ENCODE peak calls at places on chromosomes 1 and 21, in seven cellular contexts. Y is A673, M is NB4, J is AG04450, S is fibroblast of lung, Z is transverse colon, G is lower leg skin. L is an unnamed sample.
A peak's percentile ranks its signal among the peaks of the same experiment; 100 is the strongest.

GRCh38 chr1:229613938-229614337 is 12.0 kb downstream of the TAF5L start:
- DNase-seq in J (no peak), Y (no peak), Z (no peak), S (no peak), M (no peak), G (no peak), L (no peak)

GRCh38 chr1:169914534-169914933 is 20.8 kb upstream of the SCYL3 start:
- DNase-seq in Y (peak; percentile 14), J (no peak), M (no peak), S (peak; percentile 48), Z (no peak), G (no peak), L (peak; percentile 16)

GRCh38 chr1:201430790-201431189 is 9.3 kb upstream of the TNNI1 start:
- DNase-seq in G (no peak), J (no peak), Y (no peak), M (no peak), S (no peak), Z (no peak), L (no peak)

GRCh38 chr21:33230518-33231324 is 983 bp downstream of the IFNAR2 start:
- DNase-seq in Y (peak; percentile 48), G (peak; percentile 20), S (peak; percentile 43), J (no peak), Z (peak; percentile 66), M (peak; percentile 74), L (peak; percentile 50)

GRCh38 chr1:246107516-246108277 is 399.4 kb downstream of the SMYD3 start:
- DNase-seq in Z (no peak), S (peak; percentile 8), G (no peak), Y (peak; percentile 83), M (peak; percentile 39), J (peak; percentile 16), L (peak; percentile 67)

GRCh38 chr1:157147906-157148717 is 9.9 kb upstream of the ETV3 start:
- DNase-seq in Z (no peak), J (no peak), M (peak; percentile 62), G (no peak), Y (peak; percentile 94), S (no peak), L (no peak)

GRCh38 chr1:43844114-43844513 is 89.5 kb upstream of the ARTN start:
- DNase-seq in J (no peak), G (no peak), Z (peak; percentile 58), M (peak; percentile 40), S (peak; percentile 15), Y (no peak), L (no peak)

GRCh38 chr1:111734426-111734825 is 4.8 kb downstream of the INKA2 start:
- DNase-seq in J (no peak), Z (no peak), G (no peak), M (no peak), Y (no peak), S (no peak), L (no peak)

GRCh38 chr1:169309178-169310166 is 58.1 kb downstream of the NME7 start:
- DNase-seq in Y (peak; percentile 45), Z (no peak), S (no peak), G (no peak), J (no peak), M (peak; percentile 26), L (no peak)

GRCh38 chr1:215539803-215540575 is 27.1 kb upstream of the KCTD3 start:
- DNase-seq in J (no peak), Z (peak; percentile 18), M (no peak), Y (no peak), S (peak; percentile 37), G (peak; percentile 22), L (peak; percentile 47)

GRCh38 chr1:81617308-81618027 is 183.3 kb upstream of the ADGRL2 start:
- DNase-seq in M (peak; percentile 34), J (no peak), Z (no peak), S (peak; percentile 45), G (no peak), Y (peak; percentile 22), L (no peak)

GRCh38 chr1:196651079-196651478 is 764 bp upstream of the CFH start:
- DNase-seq in M (no peak), G (no peak), J (no peak), Z (no peak), S (no peak), Y (no peak), L (no peak)

DNA sequence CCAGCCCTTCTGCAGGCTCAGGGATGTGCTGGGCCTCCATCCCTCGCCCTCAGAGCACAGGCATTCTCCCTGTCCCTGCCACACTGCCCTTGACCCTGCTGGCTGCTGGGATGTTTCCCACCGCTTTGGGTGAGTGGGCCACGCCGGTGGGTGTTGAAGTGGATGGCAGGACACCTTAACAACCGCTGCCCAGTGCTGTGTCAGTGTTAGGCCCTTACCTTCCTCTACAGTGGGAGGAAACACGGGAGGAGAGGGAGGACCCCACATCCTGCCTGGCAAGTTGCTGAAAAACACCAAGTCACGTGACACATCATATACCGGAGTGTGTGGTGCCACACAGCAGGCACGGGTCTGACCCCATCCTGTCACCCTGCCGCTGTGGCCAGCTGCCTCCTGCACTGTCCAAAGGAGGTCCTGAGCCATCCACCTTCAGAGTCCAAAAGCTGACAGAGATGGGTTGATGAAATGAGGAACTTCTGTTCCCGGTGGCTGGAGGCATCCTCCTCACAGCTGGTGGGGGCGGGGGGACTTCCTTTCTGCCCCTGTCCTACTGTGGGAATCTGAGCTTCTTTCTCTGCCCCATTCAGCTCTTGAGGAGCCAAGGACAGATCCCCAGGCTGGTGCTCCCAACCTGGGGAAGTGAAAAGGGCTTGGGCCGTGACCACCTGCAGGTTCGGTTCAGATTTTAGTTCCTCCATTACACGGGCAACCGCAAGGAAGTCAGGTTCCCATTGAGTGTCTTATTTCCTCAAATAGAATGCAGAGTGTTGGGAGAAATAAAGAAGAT is 3.2 kb upstream of the THEMIS2 start:
- DNase-seq in M (peak; percentile 82), S (no peak), Y (no peak), G (no peak), Z (peak; percentile 60), J (no peak), L (no peak)
- H3K4me3 ChIP-seq in M (peak overlapping the region; percentile 18), S (no peak overlapping the region), Y (no peak overlapping the region), G (no peak overlapping the region), Z (no peak overlapping the region), J (no peak overlapping the region), L (no peak overlapping the region)

GRCh38 chr1:26945138-26945537 is 15.1 kb downstream of the KDF1 start:
- DNase-seq in S (no peak), Z (no peak), J (no peak), M (no peak), Y (no peak), G (no peak), L (no peak)

GRCh38 chr1:26946270-26946669 is 14.0 kb downstream of the KDF1 start:
- DNase-seq in M (no peak), S (no peak), J (no peak), Y (no peak), Z (no peak), G (no peak), L (no peak)

GRCh38 chr1:26949266-26949925 is 10.9 kb downstream of the KDF1 start:
- DNase-seq in G (no peak), S (no peak), M (no peak), Z (no peak), Y (no peak), J (no peak), L (no peak)

GRCh38 chr1:26942656-26943055 is 17.6 kb downstream of the KDF1 start:
- DNase-seq in Z (no peak), M (no peak), S (no peak), J (no peak), G (no peak), Y (no peak), L (no peak)

DNA sequence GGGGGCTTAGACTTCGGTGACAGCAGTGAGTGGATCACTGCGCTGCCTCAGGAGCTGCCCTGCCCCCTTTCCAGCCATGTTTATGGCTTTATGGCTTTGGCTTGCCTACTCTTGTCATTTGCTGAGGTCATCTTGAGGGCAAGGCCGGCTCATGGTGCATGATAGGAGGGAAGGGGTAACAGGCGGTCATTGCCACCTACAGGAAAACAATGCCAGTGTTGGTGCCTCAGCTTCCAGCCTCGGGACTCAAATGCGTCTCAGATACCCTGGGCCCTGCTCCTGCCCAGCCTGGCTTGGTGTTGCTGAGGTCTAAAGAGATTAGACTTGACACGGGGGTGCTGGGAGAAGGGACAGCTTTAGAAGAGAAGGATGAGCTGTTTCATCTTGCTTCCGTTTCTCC is 14.5 kb downstream of the KDF1 start:
- DNase-seq in M (no peak), G (no peak), Y (no peak), J (no peak), Z (peak; percentile 84), S (no peak), L (no peak)
- TF ChIP-seq CTCF in M (no peak), G (no peak), Y (no peak), J (no peak), Z (no peak), S (no peak), L (no peak)

GRCh38 chr21:21279193-21279901 is 281.1 kb downstream of the NCAM2 start:
- DNase-seq in Y (no peak), Z (no peak), J (no peak), S (no peak), M (no peak), G (no peak), L (no peak)
- H3K4me3 ChIP-seq in Y (no peak overlapping the region), Z (no peak overlapping the region), J (no peak overlapping the region), S (no peak overlapping the region), M (no peak overlapping the region), G (no peak overlapping the region), L (no peak overlapping the region)

DNA sequence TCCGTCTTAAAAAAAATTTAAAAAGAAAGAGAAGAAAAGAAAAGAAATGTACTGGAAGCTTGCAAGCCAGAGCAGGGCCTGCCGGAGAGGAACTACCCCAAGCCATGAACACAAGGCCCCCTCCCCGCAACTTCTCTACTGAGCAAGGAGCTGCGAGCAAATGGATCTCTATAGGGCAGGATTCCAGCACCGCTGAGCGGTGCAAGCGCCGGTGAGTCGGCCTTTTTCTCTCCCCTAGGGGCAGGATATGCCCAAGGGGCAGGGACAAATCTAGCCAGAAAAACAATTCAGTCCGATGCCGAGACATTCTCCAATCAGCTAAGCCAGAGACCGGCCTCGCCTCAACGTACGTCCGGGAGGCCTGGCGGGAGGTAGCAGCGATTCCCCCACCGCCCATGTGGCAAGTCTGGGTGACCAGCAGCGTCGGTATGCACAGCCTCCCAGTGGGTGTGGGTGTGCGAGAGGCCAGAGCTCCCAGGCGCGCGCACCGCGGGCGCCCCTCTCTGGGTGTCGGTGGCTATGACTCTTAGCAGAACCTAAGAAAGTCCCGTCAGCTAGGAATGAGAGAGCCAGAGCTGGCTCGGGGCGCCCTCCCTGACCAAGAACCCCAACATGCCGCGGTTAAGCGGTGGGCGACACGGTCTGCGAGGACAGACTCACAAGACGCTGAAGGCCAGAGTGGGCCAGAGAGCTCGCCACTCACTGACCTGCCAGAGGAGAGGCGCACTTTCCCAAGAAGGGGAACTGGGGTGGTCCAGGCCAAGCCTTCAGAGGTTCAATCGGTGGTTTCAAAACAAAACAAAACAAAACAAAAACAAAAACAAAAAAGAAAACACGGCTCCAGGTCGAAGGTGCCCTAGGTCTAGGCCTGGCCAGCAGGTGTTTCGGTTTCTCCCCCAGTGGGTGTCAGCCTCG is 1.9 kb downstream of the CSMD2 start:
- DNase-seq in M (peak; percentile 43), S (peak; percentile 59), J (peak; percentile 89), Y (peak; percentile 85), G (peak; percentile 40), Z (peak; percentile 25), L (peak; percentile 93)
- TF ChIP-seq CTCF in M (peak; percentile 46), S (peak; percentile 53), J (peak; percentile 88), Y (peak; percentile 78), G (no peak), Z (peak; percentile 48), L (peak; percentile 88)

GRCh38 chr21:34669149-34669879 is 520 bp downstream of the CLIC6 start:
- DNase-seq in M (no peak), Y (no peak), J (no peak), S (no peak), Z (peak; percentile 23), G (no peak), L (no peak)
- H3K4me3 ChIP-seq in M (no peak overlapping the region), Y (peak overlapping the region; percentile 31), J (peak overlapping the region; percentile 25), S (peak overlapping the region; percentile 59), Z (peak overlapping the region; percentile 50), G (peak overlapping the region; percentile 40), L (no peak overlapping the region)